ENCODE peak calls at places on chromosome 18, in eight cellular contexts. A, C, O, W, J, E, U and G are unnamed samples.

GRCh38 chr18:26804474-26804873 is 61.0 kb downstream of the AQP4 start:
- DNase-seq in A (no peak), C (no peak), O (no peak), W (no peak), J (peak; percentile 75), E (no peak), U (no peak), G (no peak)

GRCh38 chr18:4797286-4797685 is 342.2 kb upstream of the DLGAP1 start:
- DNase-seq in A (no peak), C (no peak), O (no peak), W (no peak), J (no peak), E (no peak), U (no peak), G (no peak)

GRCh38 chr18:79779700-79780190 is 18.0 kb upstream of the KCNG2 start:
- DNase-seq in A (no peak), C (no peak), O (peak; percentile 63), W (no peak), J (peak; percentile 22), E (no peak), U (no peak), G (peak; percentile 45)

GRCh38 chr18:51537487-51537886 is 340.0 kb upstream of the MEX3C start:
- DNase-seq in A (peak; percentile 9), C (no peak), O (peak; percentile 74), W (no peak), J (peak; percentile 80), E (peak; percentile 85), U (no peak), G (no peak)

GRCh38 chr18:47500930-47501329 is 249.5 kb upstream of the SKOR2 start:
- DNase-seq in A (no peak), C (no peak), O (no peak), W (no peak), J (no peak), E (no peak), U (no peak), G (no peak)

GRCh38 chr18:9283789-9284188 is 50.8 kb upstream of the TWSG1 start:
- DNase-seq in A (peak; percentile 34), C (no peak), O (no peak), W (no peak), J (no peak), E (no peak), U (no peak), G (no peak)

GRCh38 chr18:7567487-7568425 is 640 bp downstream of the PTPRM start:
- DNase-seq in A (peak; percentile 51), C (peak; percentile 57), O (peak; percentile 82), W (no peak), J (peak; percentile 89), E (peak; percentile 79), U (peak; percentile 87), G (no peak)

GRCh38 chr18:59783138-59783537 is 85.9 kb upstream of the CCBE1 start:
- DNase-seq in A (peak; percentile 82), C (no peak), O (no peak), W (no peak), J (peak; percentile 85), E (peak; percentile 84), U (no peak), G (no peak)

GRCh38 chr18:77548790-77549420 is 299.3 kb downstream of the GALR1 start:
- DNase-seq in A (no peak), C (no peak), O (no peak), W (no peak), J (no peak), E (no peak), U (no peak), G (no peak)

GRCh38 chr18:1006309-1006708 is 101.6 kb downstream of the ADCYAP1 start:
- DNase-seq in A (no peak), C (no peak), O (no peak), W (no peak), J (no peak), E (no peak), U (no peak), G (no peak)

GRCh38 chr18:1002653-1003178 is 98.0 kb downstream of the ADCYAP1 start:
- DNase-seq in A (peak; percentile 28), C (no peak), O (no peak), W (no peak), J (no peak), E (peak; percentile 58), U (no peak), G (no peak)

GRCh38 chr18:1006965-1007364 is 102.3 kb downstream of the ADCYAP1 start:
- DNase-seq in A (no peak), C (no peak), O (no peak), W (no peak), J (no peak), E (no peak), U (no peak), G (no peak)

GRCh38 chr18:998976-999375 is 94.3 kb downstream of the ADCYAP1 start:
- DNase-seq in A (no peak), C (no peak), O (no peak), W (no peak), J (no peak), E (no peak), U (no peak), G (no peak)

GRCh38 chr18:1003499-1003898 is 98.8 kb downstream of the ADCYAP1 start:
- DNase-seq in A (no peak), C (no peak), O (no peak), W (no peak), J (no peak), E (no peak), U (no peak), G (no peak)
- H3K27ac ChIP-seq in A (no peak overlapping the region), C (no peak overlapping the region), O (no peak overlapping the region), W (no peak overlapping the region), J (no peak overlapping the region), E (no peak overlapping the region), U (no peak overlapping the region), G (no peak overlapping the region)

GRCh38 chr18:3175195-3175758 is 44.5 kb downstream of the MYOM1 start:
- DNase-seq in A (no peak), C (no peak), O (no peak), W (no peak), J (no peak), E (no peak), U (no peak), G (no peak)
- H3K36me3 ChIP-seq in A (no peaks in the 10 kb centered on the region), C (no peaks in the 10 kb centered on the region), O (no peaks in the 10 kb centered on the region), W (no peaks in the 10 kb centered on the region), J (no peaks in the 10 kb centered on the region), E (peaks cover 77% of the 10 kb centered on the region), U (no peaks in the 10 kb centered on the region), G (no peaks in the 10 kb centered on the region)

GRCh38 chr18:35075132-35075531 is 33.9 kb downstream of the MAPRE2 start:
- DNase-seq in A (no peak), C (no peak), O (no peak), W (no peak), J (no peak), E (no peak), U (no peak), G (no peak)
- H3K27ac ChIP-seq in A (no peak overlapping the region), C (no peak overlapping the region), O (no peak overlapping the region), W (no peak overlapping the region), J (no peak overlapping the region), E (peak overlapping the region; percentile 36), U (no peak overlapping the region), G (peak overlapping the region; percentile 43)

GRCh38 chr18:12497296-12497695 is 89.6 kb downstream of the PRELID3A start:
- DNase-seq in A (peak; percentile 12), C (no peak), O (no peak), W (no peak), J (no peak), E (no peak), U (no peak), G (no peak)

GRCh38 chr18:12492907-12493306 is 85.2 kb downstream of the PRELID3A start:
- DNase-seq in A (no peak), C (no peak), O (no peak), W (no peak), J (no peak), E (no peak), U (no peak), G (no peak)

DNA sequence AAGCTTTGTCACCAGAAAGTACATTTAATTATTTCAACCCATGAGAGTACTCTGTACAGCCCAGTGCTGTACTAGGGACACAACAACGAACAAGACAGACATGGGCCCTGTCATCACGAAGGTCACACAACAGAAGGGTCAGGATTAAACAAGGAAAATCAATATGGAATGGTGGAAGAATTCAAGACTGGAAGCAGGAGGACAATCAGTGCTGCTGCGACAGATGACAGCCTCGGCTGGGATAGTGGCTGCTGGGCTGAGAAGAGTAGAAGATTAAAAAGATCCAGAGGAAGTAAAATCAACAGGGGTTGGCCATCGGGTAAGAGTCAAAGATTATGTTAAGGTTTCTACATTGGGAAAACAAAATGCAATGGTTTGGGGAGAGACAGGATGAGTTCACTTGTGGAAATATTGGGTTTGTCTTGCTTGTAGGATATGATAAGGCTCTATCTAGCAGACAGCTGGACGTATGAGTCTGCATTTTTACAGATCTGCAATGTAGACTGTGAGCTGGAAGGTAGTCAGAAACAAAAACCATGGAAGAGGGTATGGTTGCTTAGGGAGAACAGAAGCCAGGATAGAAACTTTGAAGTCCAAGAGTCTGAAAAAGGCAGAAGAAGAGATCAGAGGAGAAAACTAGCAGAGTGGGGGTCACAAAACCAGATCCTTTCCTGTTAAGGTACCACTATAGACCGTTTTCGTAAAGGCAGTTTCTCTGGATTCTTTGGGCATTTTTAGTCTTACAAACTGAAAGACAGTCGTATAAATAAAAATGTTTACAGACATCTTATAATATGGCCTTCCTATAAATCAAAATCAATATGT is 84.1 kb downstream of the PRELID3A start:
- DNase-seq in A (no peak), C (no peak), O (no peak), W (no peak), J (no peak), E (no peak), U (no peak), G (no peak)
- H3K36me3 ChIP-seq in A (peaks cover 9% of the 10 kb centered on the region), C (no peaks in the 10 kb centered on the region), O (no peaks in the 10 kb centered on the region), W (no peaks in the 10 kb centered on the region), J (peaks cover 15% of the 10 kb centered on the region), E (peaks cover 19% of the 10 kb centered on the region), U (no peaks in the 10 kb centered on the region), G (peaks cover 41% of the 10 kb centered on the region)

DNA sequence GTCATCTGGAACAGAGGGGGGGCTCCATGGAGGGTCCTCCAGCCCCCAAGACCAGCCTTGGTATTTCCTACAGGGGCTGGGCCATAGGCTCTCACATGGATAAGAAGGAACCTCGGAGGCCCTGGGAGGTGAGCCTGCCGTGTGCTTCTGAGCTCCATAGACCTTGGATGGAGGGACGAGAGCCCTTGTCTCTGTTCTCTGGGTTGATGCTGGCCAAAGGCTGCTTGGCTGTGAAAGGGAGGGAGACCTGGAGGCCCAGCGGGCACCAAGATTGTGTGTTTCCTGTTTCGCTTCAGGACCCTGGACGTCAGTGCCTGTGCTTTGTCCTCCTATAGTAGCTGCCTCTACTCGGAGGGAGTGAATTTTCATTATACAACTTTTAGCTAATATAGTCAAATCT is 20.8 kb downstream of the CABLES1 start:
- DNase-seq in A (no peak), C (no peak), O (no peak), W (no peak), J (peak; percentile 48), E (no peak), U (no peak), G (no peak)
- H3K27ac ChIP-seq in A (no peak overlapping the region), C (no peak overlapping the region), O (no peak overlapping the region), W (no peak overlapping the region), J (no peak overlapping the region), E (no peak overlapping the region), U (no peak overlapping the region), G (peak overlapping the region; percentile 70)